ENCODE peak calls at places on chromosomes 2 and 18, in nine cellular contexts. I is fibroblast of lung, R is cardiac fibroblast, V is substantia nigra, F is AG08396, Z is ELR, N is WTC11, W is NCI-H1436 treated with DMSO at 0.1 percent for 48 hours, T is NCI-H345. Y is an unnamed sample.

GRCh38 chr18:57660961-57661360 is 39.3 kb upstream of the NARS1 start:
- DNase-seq in I (peak), F (peak), N (no peak), R (peak), V (no peak), Z (peak), W (no peak), T (no peak), Y (no peak)

GRCh38 chr2:54628418-54628817 is 95.0 kb upstream of the EML6 start:
- DNase-seq in I (no peak), V (no peak), T (no peak), W (no peak), N (no peak), R (no peak), F (no peak), Z (no peak), Y (no peak)

GRCh38 chr18:4908239-4908638 is 288.8 kb downstream of the AKAIN1 start:
- DNase-seq in W (no peak), N (no peak), Z (no peak), V (no peak), F (no peak), T (no peak), R (no peak), I (no peak), Y (no peak)

GRCh38 chr2:103161456-103162289 is 399.8 kb downstream of the TMEM182 start:
- DNase-seq in Z (peak), V (no peak), W (no peak), F (peak), T (peak), R (peak), I (peak), N (no peak), Y (no peak)

GRCh38 chr2:31125918-31126695 is 12.1 kb downstream of the GALNT14 start:
- DNase-seq in I (no peak), N (no peak), Z (peak), F (no peak), R (peak), V (no peak), W (no peak), T (no peak), Y (no peak)

GRCh38 chr18:73283788-73284187 is 416.0 kb upstream of the NETO1 start:
- DNase-seq in N (no peak), R (peak), Z (peak), V (no peak), W (no peak), T (no peak), I (peak), F (peak), Y (no peak)

GRCh38 chr2:101119431-101119830 is 31.8 kb downstream of the TBC1D8 start:
- DNase-seq in V (no peak), N (no peak), F (peak), T (no peak), R (peak), I (peak), W (no peak), Z (peak), Y (no peak)

GRCh38 chr18:7205346-7205745 is 25.5 kb upstream of the LRRC30 start:
- DNase-seq in Z (no peak), F (no peak), R (no peak), I (peak), T (no peak), V (no peak), N (no peak), W (no peak), Y (no peak)

GRCh38 chr2:144406111-144406788 is 113.7 kb downstream of the ZEB2 start:
- DNase-seq in R (no peak), F (no peak), Z (no peak), W (no peak), T (no peak), N (no peak), V (no peak), I (no peak), Y (no peak)

GRCh38 chr2:200308001-200308400 is 1.5 kb downstream of the SPATS2L start:
- DNase-seq in Z (peak), W (no peak), R (peak), N (no peak), V (no peak), F (no peak), I (peak), T (no peak), Y (no peak)

GRCh38 chr2:121790276-121790956 is 35.0 kb downstream of the TSN start:
- DNase-seq in I (peak), Z (peak), W (no peak), T (no peak), R (peak), F (peak), V (no peak), N (no peak), Y (no peak)

GRCh38 chr18:58087928-58088722 is 44.1 kb downstream of the NEDD4L start:
- DNase-seq in V (no peak), F (no peak), T (no peak), Z (peak), I (peak), R (peak), N (no peak), W (no peak), Y (no peak)

Y was measured in pulmonary artery endothelial cell.